ENCODE peak calls at places on chromosomes 7 and 10, in ten cellular contexts. S is body of pancreas; M is NCI-H1092; R is ureter; I is AG08396; X is HT1080; H is stimulated activated CD8-positive, alpha-beta memory T cell treated with anti-CD3 and anti-CD28 coated beads, Interleukin-15, amount 100 ng/mL, for 24 hours; K is heart right ventricle; G is bronchial epithelial cell; Y is left lobe of liver. B is an unnamed sample.

GRCh38 chr10:110416776-110417732 is 80.7 kb upstream of the DUSP5 start:
- DNase-seq in M (no peak), K (no peak), I (no peak), R (peak; percentile 67), X (peak; percentile 78), S (no peak), Y (no peak), G (peak; percentile 51), H (no peak), B (no peak)

GRCh38 chr10:28857164-28857563 is 179.8 kb downstream of the BAMBI start:
- DNase-seq in G (no peak), I (no peak), X (no peak), Y (no peak), H (no peak), R (no peak), S (no peak), M (no peak), K (no peak), B (no peak)

GRCh38 chr10:34966440-34966839 is 123.7 kb downstream of the CUL2 start:
- DNase-seq in Y (no peak), H (no peak), G (peak; percentile 26), K (no peak), I (no peak), M (no peak), S (no peak), X (no peak), R (no peak), B (no peak)

GRCh38 chr7:493661-494251 is 25.9 kb downstream of the PDGFA start:
- DNase-seq in G (no peak), R (no peak), M (no peak), K (no peak), H (no peak), Y (no peak), X (no peak), S (peak; percentile 8), I (no peak), B (no peak)

GRCh38 chr7:51071427-51071826 is 245.2 kb downstream of the COBL start:
- DNase-seq in I (no peak), X (no peak), G (no peak), S (no peak), R (no peak), Y (no peak), K (no peak), M (no peak), H (no peak), B (no peak)

GRCh38 chr10:80599424-80599847 is 61.7 kb downstream of the SH2D4B start:
- DNase-seq in M (peak; percentile 18), S (no peak), X (peak; percentile 43), G (peak; percentile 68), R (no peak), Y (no peak), K (peak; percentile 12), H (no peak), I (peak; percentile 56), B (no peak)

GRCh38 chr10:76695069-76695468 is 942.5 kb downstream of the KCNMA1 start:
- DNase-seq in Y (no peak), S (no peak), X (no peak), M (no peak), G (no peak), I (no peak), H (no peak), R (no peak), K (no peak), B (no peak)

GRCh38 chr7:11228515-11228914 is 254.8 kb downstream of the PHF14 start:
- DNase-seq in M (peak; percentile 38), X (peak; percentile 14), R (peak; percentile 55), H (no peak), K (peak; percentile 55), G (peak; percentile 18), S (peak; percentile 87), I (no peak), Y (peak; percentile 85), B (peak; percentile 95)

GRCh38 chr7:84677386-84677785 is 482.8 kb upstream of the SEMA3A start:
- DNase-seq in M (no peak), S (no peak), H (no peak), Y (no peak), I (no peak), X (no peak), R (no peak), G (peak; percentile 86), K (no peak), B (no peak)

GRCh38 chr7:136919820-136920219 is 51.4 kb downstream of the CHRM2 start:
- DNase-seq in Y (no peak), M (no peak), R (no peak), S (no peak), K (no peak), I (no peak), X (no peak), H (no peak), G (no peak), B (no peak)

GRCh38 chr7:112162161-112163020 is 43.8 kb downstream of the DOCK4 start:
- DNase-seq in R (no peak), X (peak; percentile 97), Y (no peak), H (no peak), S (peak; percentile 18), G (peak; percentile 31), K (peak; percentile 58), M (peak; percentile 66), I (peak; percentile 33), B (peak; percentile 31)

GRCh38 chr10:27884185-27884630 is 114.7 kb downstream of the ODAD2 start:
- DNase-seq in G (no peak), R (no peak), S (no peak), K (no peak), M (no peak), H (no peak), I (no peak), X (peak; percentile 45), Y (no peak), B (no peak)

GRCh38 chr7:33673029-33673700 is 232.2 kb upstream of the BMPER start:
- DNase-seq in K (no peak), M (no peak), G (no peak), Y (no peak), S (no peak), H (no peak), X (no peak), R (no peak), I (no peak), B (no peak)

GRCh38 chr7:98210513-98211220 is 572 bp upstream of the BHLHA15 start:
- DNase-seq in I (peak; percentile 69), X (no peak), M (peak; percentile 15), H (no peak), R (peak; percentile 35), G (no peak), S (peak; percentile 60), Y (no peak), K (no peak), B (no peak)

GRCh38 chr7:150430465-150431085 is 19.9 kb upstream of the GIMAP8 start:
- DNase-seq in K (no peak), Y (no peak), X (no peak), M (no peak), G (no peak), R (no peak), I (no peak), H (no peak), S (no peak), B (no peak)

GRCh38 chr7:130151591-130152269 is 53.5 kb downstream of the TMEM209 start:
- DNase-seq in S (no peak), K (no peak), M (no peak), R (no peak), I (no peak), Y (no peak), X (peak; percentile 27), G (no peak), H (no peak), B (no peak)

GRCh38 chr7:98291717-98292116 is 10.2 kb downstream of the BRI3 start:
- DNase-seq in R (no peak), G (no peak), M (no peak), X (no peak), K (no peak), H (no peak), S (no peak), Y (no peak), I (no peak), B (no peak)

GRCh38 chr7:130865408-130866236 is 131.6 kb upstream of the KLF14 start:
- DNase-seq in S (no peak), Y (no peak), H (no peak), X (peak; percentile 54), G (no peak), M (no peak), R (no peak), I (no peak), K (no peak), B (no peak)

GRCh38 chr10:65194131-65194530 is 1672.9 kb downstream of the REEP3 start:
- DNase-seq in R (no peak), Y (no peak), H (no peak), G (peak; percentile 51), K (no peak), X (peak; percentile 74), S (no peak), I (no peak), M (no peak), B (no peak)

GRCh38 chr7:516606-517456 is 2.8 kb downstream of the PDGFA start:
- DNase-seq in M (no peak), H (no peak), X (peak; percentile 57), S (peak; percentile 76), K (no peak), Y (peak; percentile 66), I (peak; percentile 88), R (no peak), G (peak; percentile 47), B (no peak)

GRCh38 chr10:91592282-91593020 is 40.4 kb downstream of the PPP1R3C start:
- DNase-seq in M (no peak), G (no peak), X (no peak), I (no peak), Y (no peak), H (no peak), K (no peak), R (no peak), S (peak; percentile 72), B (no peak)

GRCh38 chr7:21507627-21508343 is 35.1 kb upstream of the DNAH11 start:
- DNase-seq in M (no peak), G (peak; percentile 33), X (peak; percentile 48), I (peak; percentile 45), Y (peak; percentile 64), S (peak; percentile 51), K (peak; percentile 16), H (no peak), R (no peak), B (no peak)